ENCODE peak calls at places on chromosomes 1 and 21, in five cellular contexts. One of them, this sample, is unnamed.

GRCh38 chr1:6956488-6957159 is 171.4 kb downstream of the CAMTA1 start:
- DNase-seq in IMR-90: no peak
- DNase-seq in DMS153: peak
- DNase-seq in COLO829: no peak
- DNase-seq in activated naive CD4-positive, alpha-beta T cell treated with anti-CD3 and anti-CD28 coated beads, Interleukin-2, amount 10 ng/mL, durations not matched to agents 7 days and 5 days: no peak
- DNase-seq in this sample: no peak

GRCh38 chr1:185991266-185991665 is 257.1 kb downstream of the HMCN1 start:
- DNase-seq in IMR-90: no peak
- DNase-seq in DMS153: no peak
- DNase-seq in COLO829: no peak
- DNase-seq in activated naive CD4-positive, alpha-beta T cell treated with anti-CD3 and anti-CD28 coated beads, Interleukin-2, amount 10 ng/mL, durations not matched to agents 7 days and 5 days: no peak
- DNase-seq in this sample: no peak

GRCh38 chr1:239247299-239247698 is 139.1 kb upstream of the CHRM3 start:
- DNase-seq in IMR-90: no peak
- DNase-seq in DMS153: no peak
- DNase-seq in COLO829: no peak
- DNase-seq in activated naive CD4-positive, alpha-beta T cell treated with anti-CD3 and anti-CD28 coated beads, Interleukin-2, amount 10 ng/mL, durations not matched to agents 7 days and 5 days: no peak
- DNase-seq in this sample: no peak

GRCh38 chr21:44836666-44837471 is 19.0 kb upstream of the SUMO3 start:
- DNase-seq in IMR-90: no peak
- DNase-seq in DMS153: peak
- DNase-seq in COLO829: peak
- DNase-seq in activated naive CD4-positive, alpha-beta T cell treated with anti-CD3 and anti-CD28 coated beads, Interleukin-2, amount 10 ng/mL, durations not matched to agents 7 days and 5 days: no peak
- DNase-seq in this sample: peak

GRCh38 chr1:24437631-24438396 is 22.2 kb downstream of the NIPAL3 start:
- DNase-seq in IMR-90: peak
- DNase-seq in DMS153: no peak
- DNase-seq in COLO829: no peak
- DNase-seq in activated naive CD4-positive, alpha-beta T cell treated with anti-CD3 and anti-CD28 coated beads, Interleukin-2, amount 10 ng/mL, durations not matched to agents 7 days and 5 days: no peak
- DNase-seq in this sample: no peak

GRCh38 chr1:246682231-246682895 is 41.8 kb upstream of the SCCPDH start:
- DNase-seq in IMR-90: no peak
- DNase-seq in DMS153: no peak
- DNase-seq in COLO829: no peak
- DNase-seq in activated naive CD4-positive, alpha-beta T cell treated with anti-CD3 and anti-CD28 coated beads, Interleukin-2, amount 10 ng/mL, durations not matched to agents 7 days and 5 days: no peak
- DNase-seq in this sample: no peak

GRCh38 chr1:105865546-105865945 is 1190.9 kb upstream of the PRMT6 start:
- DNase-seq in IMR-90: no peak
- DNase-seq in DMS153: no peak
- DNase-seq in COLO829: peak
- DNase-seq in activated naive CD4-positive, alpha-beta T cell treated with anti-CD3 and anti-CD28 coated beads, Interleukin-2, amount 10 ng/mL, durations not matched to agents 7 days and 5 days: no peak
- DNase-seq in this sample: no peak

GRCh38 chr1:197685785-197686184 is 89.5 kb downstream of the DENND1B start:
- DNase-seq in IMR-90: peak
- DNase-seq in DMS153: no peak
- DNase-seq in COLO829: no peak
- DNase-seq in activated naive CD4-positive, alpha-beta T cell treated with anti-CD3 and anti-CD28 coated beads, Interleukin-2, amount 10 ng/mL, durations not matched to agents 7 days and 5 days: no peak
- DNase-seq in this sample: no peak

GRCh38 chr21:25133939-25134338 is 473.3 kb downstream of the MRPL39 start:
- DNase-seq in IMR-90: peak
- DNase-seq in DMS153: no peak
- DNase-seq in COLO829: no peak
- DNase-seq in activated naive CD4-positive, alpha-beta T cell treated with anti-CD3 and anti-CD28 coated beads, Interleukin-2, amount 10 ng/mL, durations not matched to agents 7 days and 5 days: no peak
- DNase-seq in this sample: no peak

GRCh38 chr1:155933591-155934096 is 569 bp downstream of the KHDC4 start:
- DNase-seq in IMR-90: no peak
- DNase-seq in DMS153: no peak
- DNase-seq in COLO829: no peak
- DNase-seq in activated naive CD4-positive, alpha-beta T cell treated with anti-CD3 and anti-CD28 coated beads, Interleukin-2, amount 10 ng/mL, durations not matched to agents 7 days and 5 days: no peak
- DNase-seq in this sample: no peak

GRCh38 chr1:160549665-160550006 is 26.6 kb upstream of the SLAMF6 start:
- DNase-seq in IMR-90: no peak
- DNase-seq in DMS153: no peak
- DNase-seq in COLO829: no peak
- DNase-seq in activated naive CD4-positive, alpha-beta T cell treated with anti-CD3 and anti-CD28 coated beads, Interleukin-2, amount 10 ng/mL, durations not matched to agents 7 days and 5 days: no peak
- DNase-seq in this sample: no peak

GRCh38 chr1:17826165-17826488 is 71.0 kb downstream of the ACTL8 start:
- DNase-seq in IMR-90: peak
- DNase-seq in DMS153: no peak
- DNase-seq in COLO829: peak
- DNase-seq in activated naive CD4-positive, alpha-beta T cell treated with anti-CD3 and anti-CD28 coated beads, Interleukin-2, amount 10 ng/mL, durations not matched to agents 7 days and 5 days: peak
- DNase-seq in this sample: no peak

This sample was measured in AML-193.